ENCODE peak calls at places on chromosomes 13 and 19, in seven cellular contexts. M is H9, C is H1, R is neuronal stem cell, Q is mesenchymal stem cell, K is IMR-90, F is trophoblast cell. S is an unnamed sample. For H3K4me1, the result is how much of the 10 kb centered on the place peaks cover.

GRCh38 chr13:93466502-93467036 is 240.0 kb downstream of the GPC6 start:
- DNase-seq in F (no peak), Q (no peak), C (no peak), R (no peak), K (peak), M (no peak), S (no peak)

GRCh38 chr19:57075125-57075524 is 44.7 kb upstream of the USP29 start:
- DNase-seq in R (no peak), F (no peak), C (no peak), M (no peak), K (no peak), Q (no peak), S (no peak)

GRCh38 chr19:31121501-31121900 is 227.7 kb downstream of the TSHZ3 start:
- DNase-seq in C (no peak), Q (no peak), R (no peak), F (no peak), K (no peak), M (no peak), S (no peak)

GRCh38 chr13:50123862-50124535 is 108.8 kb downstream of the KCNRG start:
- DNase-seq in C (peak), K (peak), M (peak), Q (peak), R (peak), F (peak), S (peak)

GRCh38 chr13:46983881-46984280 is 87.0 kb upstream of the HTR2A start:
- DNase-seq in R (no peak), Q (peak), M (no peak), C (no peak), K (peak), F (no peak), S (no peak)

GRCh38 chr13:80086304-80086721 is 254.6 kb downstream of the SPRY2 start:
- DNase-seq in F (no peak), R (no peak), K (peak), C (no peak), M (no peak), Q (no peak), S (no peak)

GRCh38 chr19:29446331-29446730 is 79.5 kb upstream of the VSTM2B start:
- DNase-seq in M (peak), R (no peak), K (no peak), Q (no peak), C (no peak), F (no peak), S (no peak)

GRCh38 chr19:10277795-10278583 is 7.1 kb downstream of the ICAM1 start:
- DNase-seq in K (no peak), F (no peak), C (no peak), R (no peak), Q (no peak), M (no peak), S (no peak)

GRCh38 chr13:79724348-79725103 is 243.6 kb downstream of the NDFIP2 start:
- DNase-seq in M (no peak), F (no peak), C (no peak), R (no peak), K (no peak), Q (no peak), S (no peak)

GRCh38 chr13:43270043-43270830 is 246.9 kb downstream of the DNAJC15 start:
- DNase-seq in M (no peak), Q (peak), F (no peak), K (peak), C (no peak), R (no peak), S (no peak)

GRCh38 chr19:33376931-33377557 is 3.5 kb downstream of the CEBPG start:
- DNase-seq in R (no peak), M (no peak), K (no peak), C (no peak), Q (peak), F (peak), S (no peak)

GRCh38 chr19:1865172-1866010 is 2.0 kb upstream of the KLF16 start:
- DNase-seq in R (no peak), K (no peak), F (no peak), Q (no peak), M (no peak), C (no peak), S (no peak)

GRCh38 chr19:9435279-9436268 is at the start of gene ZNF266:
- DNase-seq in C (peak), R (peak), Q (peak), K (peak), F (peak), M (peak), S (peak)

GRCh38 chr13:73481265-73481664 is 422.5 kb downstream of the KLF5 start:
- DNase-seq in C (no peak), Q (no peak), K (no peak), M (no peak), R (no peak), F (no peak), S (no peak)

GRCh38 chr13:88086577-88086976 is 415.4 kb downstream of the SLITRK5 start:
- DNase-seq in Q (peak), K (peak), R (no peak), M (no peak), F (no peak), C (no peak), S (no peak)

GRCh38 chr13:23202383-23202782 is 21.6 kb downstream of the SGCG start:
- DNase-seq in R (no peak), Q (no peak), K (no peak), F (no peak), C (no peak), M (no peak), S (no peak)

GRCh38 chr19:3970313-3970807 is 539 bp downstream of the DAPK3 start:
- DNase-seq in F (peak), R (no peak), C (no peak), K (no peak), M (no peak), Q (no peak), S (no peak)

GRCh38 chr13:25165664-25166063 is 6.4 kb downstream of the AMER2 start:
- DNase-seq in F (no peak), Q (no peak), K (no peak), C (no peak), R (no peak), M (no peak), S (peak)

GRCh38 chr19:2188708-2189385 is 25.1 kb downstream of the DOT1L start:
- DNase-seq in C (no peak), F (no peak), K (peak), R (no peak), Q (no peak), M (no peak), S (no peak)

GRCh38 chr13:62320129-62320724 is 904.6 kb upstream of the PCDH20 start:
- DNase-seq in F (no peak), Q (peak), C (no peak), R (peak), K (peak), M (no peak), S (peak)

GRCh38 chr19:33394006-33394722 is 20.7 kb downstream of the CEBPG start:
- DNase-seq in F (peak), K (peak), Q (peak), R (no peak), M (no peak), C (no peak), S (no peak)

GRCh38 chr19:16876904-16877361 is 11.9 kb upstream of the F2RL3 start:
- DNase-seq in C (no peak), Q (peak), F (no peak), M (no peak), R (no peak), K (no peak), S (no peak)

GRCh38 chr19:4099054-4099764 is 24.7 kb downstream of the MAP2K2 start:
- DNase-seq in R (no peak), C (no peak), Q (no peak), F (no peak), K (no peak), M (no peak), S (no peak)

GRCh38 chr13:40103864-40104263 is 448.4 kb downstream of the COG6 start:
- DNase-seq in M (no peak), C (no peak), F (no peak), K (no peak), R (no peak), Q (no peak), S (no peak)

GRCh38 chr19:55493052-55493649 is 4.9 kb downstream of the SSC5D start:
- DNase-seq in M (no peak), R (no peak), C (no peak), F (no peak), K (peak), Q (no peak), S (no peak)

GRCh38 chr13:32330438-32330837 is 15.1 kb downstream of the BRCA2 start:
- DNase-seq in M (no peak), R (no peak), K (peak), Q (peak), C (no peak), F (peak), S (no peak)

GRCh38 chr19:1189419-1189818 is 15.4 kb upstream of the SBNO2 start:
- DNase-seq in F (no peak), C (no peak), R (no peak), K (peak), Q (no peak), M (no peak), S (peak)

GRCh38 chr13:59437902-59438301 is 725.8 kb downstream of the DIAPH3 start:
- DNase-seq in C (no peak), F (no peak), M (no peak), R (no peak), Q (no peak), K (peak), S (no peak)

GRCh38 chr19:45179063-45179847 is 671 bp downstream of the BLOC1S3 start:
- DNase-seq in R (no peak), K (peak), F (peak), C (no peak), M (no peak), Q (peak), S (no peak)

GRCh38 chr19:36032251-36033104 is at the start of gene CLIP3:
- DNase-seq in C (no peak), Q (peak), F (no peak), R (peak), M (peak), K (peak), S (peak)

GRCh38 chr13:87736849-87737400 is 65.8 kb downstream of the SLITRK5 start:
- DNase-seq in K (no peak), F (no peak), R (no peak), Q (no peak), C (no peak), M (no peak), S (no peak)

GRCh38 chr19:9667898-9668297 is 7.0 kb downstream of the ZNF562 start:
- DNase-seq in K (no peak), Q (no peak), R (no peak), M (no peak), F (no peak), C (no peak), S (no peak)

GRCh38 chr13:20799726-20800416 is 26.1 kb upstream of the EEF1AKMT1 start:
- DNase-seq in Q (no peak), K (peak), M (no peak), C (no peak), F (no peak), R (no peak), S (no peak)

GRCh38 chr19:23787106-23787505 is 28.4 kb upstream of the ZNF681 start:
- DNase-seq in Q (peak), F (peak), K (peak), M (no peak), C (no peak), R (no peak), S (no peak)

GRCh38 chr13:106573855-106574254 is 5.9 kb upstream of the ARGLU1 start:
- DNase-seq in C (no peak), Q (no peak), M (no peak), K (peak), R (no peak), F (no peak), S (no peak)

GRCh38 chr19:30688696-30689095 is 316.5 kb downstream of the ZNF536 start:
- DNase-seq in R (no peak), F (no peak), Q (no peak), C (no peak), M (no peak), K (no peak), S (no peak)

GRCh38 chr19:45999653-46000121 is 4.4 kb downstream of the CCDC61 start:
- DNase-seq in Q (peak), F (peak), R (no peak), C (no peak), M (peak), K (peak), S (peak)

GRCh38 chr19:37790244-37790925 is 11.0 kb upstream of the ZNF573 start:
- DNase-seq in F (no peak), C (no peak), K (no peak), M (no peak), Q (no peak), R (no peak), S (no peak)

DNA sequence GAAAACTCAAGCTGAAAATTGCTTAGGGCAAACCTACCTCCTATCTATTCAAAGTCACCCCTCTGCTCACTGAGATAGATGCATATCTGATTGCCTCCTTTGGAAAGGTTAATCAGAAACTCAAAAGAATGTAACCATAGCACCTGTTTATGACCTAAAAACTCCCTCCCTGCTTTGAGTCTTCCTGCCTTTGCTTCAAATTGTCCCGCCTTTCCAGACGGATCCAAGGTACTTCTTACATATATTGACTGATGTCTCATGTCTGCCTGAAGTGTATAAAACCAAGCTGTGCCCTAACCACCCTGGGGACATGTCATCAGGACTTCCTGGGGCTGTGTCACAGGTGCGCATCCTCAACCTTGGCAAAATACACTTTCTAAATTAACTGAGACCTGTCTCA is 118.6 kb downstream of the TBC1D4 start:
- DNase-seq in C (no peak), Q (no peak), R (no peak), F (no peak), M (no peak), K (no peak), S (no peak)
- H4K8ac ChIP-seq in C (no peak), Q (no peak), R (no peak), F (no peak), M (no peak), K (no peak), S (no peak)

DNA sequence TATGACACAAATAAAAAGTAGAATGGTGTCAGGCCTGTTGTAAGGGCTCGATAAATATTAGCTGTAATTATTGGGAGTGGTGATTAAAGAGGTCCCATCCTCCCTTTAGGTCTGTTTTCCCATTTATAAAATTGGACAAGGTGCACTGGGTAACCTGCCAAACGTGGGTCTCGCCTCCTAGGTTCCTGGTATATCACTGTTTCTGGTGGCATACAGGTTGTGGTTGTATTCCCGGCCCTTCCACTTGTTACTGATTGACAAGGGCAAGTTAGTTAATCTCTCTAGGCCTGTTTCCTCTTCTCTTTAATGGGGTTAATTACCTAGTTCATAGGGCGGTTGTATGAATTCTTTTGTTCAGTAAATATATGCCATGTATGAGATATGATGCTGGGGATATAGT is 1.5 kb downstream of the PPP2R1A start:
- DNase-seq in K (no peak), F (no peak), Q (no peak), M (no peak), C (no peak), R (no peak), S (no peak)
- H3K4me1 ChIP-seq in K (under half), F (under half), Q (under half), M (under half), C (under half), R (under half), S (under half)

DNA sequence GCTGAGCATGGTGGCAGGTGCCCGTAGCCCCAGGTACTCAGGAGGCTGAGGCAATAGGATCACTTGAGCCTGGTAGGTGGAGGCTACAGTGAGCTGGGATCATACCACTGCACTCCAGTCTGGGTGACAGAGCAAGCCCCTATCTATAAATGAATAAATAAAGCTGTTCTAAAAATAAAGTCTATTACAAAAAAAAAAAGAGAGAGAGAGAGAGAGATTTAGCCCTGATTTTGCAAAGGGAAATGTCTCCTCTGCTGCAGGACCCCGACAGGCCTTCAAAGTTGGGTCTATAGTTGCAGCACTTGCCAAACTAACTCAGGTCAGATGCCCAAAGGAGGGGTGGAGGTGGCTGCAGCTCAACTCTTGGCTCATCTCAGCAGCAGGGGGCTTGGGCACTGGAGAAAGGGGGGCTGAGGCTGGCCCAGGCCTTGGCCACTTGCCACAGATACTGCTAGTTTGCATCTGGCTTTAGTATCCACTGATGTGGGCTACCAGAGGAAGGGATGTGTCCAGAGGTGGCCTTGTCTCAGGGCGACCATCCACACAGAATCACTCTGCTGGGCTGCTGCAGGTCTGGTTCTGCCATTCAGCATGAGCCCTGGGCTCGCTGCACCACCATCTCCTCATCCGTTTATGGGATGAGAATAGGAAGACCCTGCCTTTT is 30.8 kb upstream of the AKT2 start:
- DNase-seq in Q (no peak), M (peak), C (no peak), F (no peak), R (no peak), K (no peak), S (no peak)
- H2BK5ac ChIP-seq in Q (no peak), M (no peak), C (no peak), F (no peak), R (no peak), K (no peak), S (no peak)

GRCh38 chr19:5625641-5626040 is 2.8 kb downstream of the SAFB start:
- DNase-seq in M (no peak), R (no peak), Q (no peak), K (no peak), C (no peak), F (no peak), S (no peak)
- H4K8ac ChIP-seq in M (no peak), R (no peak), Q (no peak), K (no peak), C (peak), F (no peak), S (no peak)

DNA sequence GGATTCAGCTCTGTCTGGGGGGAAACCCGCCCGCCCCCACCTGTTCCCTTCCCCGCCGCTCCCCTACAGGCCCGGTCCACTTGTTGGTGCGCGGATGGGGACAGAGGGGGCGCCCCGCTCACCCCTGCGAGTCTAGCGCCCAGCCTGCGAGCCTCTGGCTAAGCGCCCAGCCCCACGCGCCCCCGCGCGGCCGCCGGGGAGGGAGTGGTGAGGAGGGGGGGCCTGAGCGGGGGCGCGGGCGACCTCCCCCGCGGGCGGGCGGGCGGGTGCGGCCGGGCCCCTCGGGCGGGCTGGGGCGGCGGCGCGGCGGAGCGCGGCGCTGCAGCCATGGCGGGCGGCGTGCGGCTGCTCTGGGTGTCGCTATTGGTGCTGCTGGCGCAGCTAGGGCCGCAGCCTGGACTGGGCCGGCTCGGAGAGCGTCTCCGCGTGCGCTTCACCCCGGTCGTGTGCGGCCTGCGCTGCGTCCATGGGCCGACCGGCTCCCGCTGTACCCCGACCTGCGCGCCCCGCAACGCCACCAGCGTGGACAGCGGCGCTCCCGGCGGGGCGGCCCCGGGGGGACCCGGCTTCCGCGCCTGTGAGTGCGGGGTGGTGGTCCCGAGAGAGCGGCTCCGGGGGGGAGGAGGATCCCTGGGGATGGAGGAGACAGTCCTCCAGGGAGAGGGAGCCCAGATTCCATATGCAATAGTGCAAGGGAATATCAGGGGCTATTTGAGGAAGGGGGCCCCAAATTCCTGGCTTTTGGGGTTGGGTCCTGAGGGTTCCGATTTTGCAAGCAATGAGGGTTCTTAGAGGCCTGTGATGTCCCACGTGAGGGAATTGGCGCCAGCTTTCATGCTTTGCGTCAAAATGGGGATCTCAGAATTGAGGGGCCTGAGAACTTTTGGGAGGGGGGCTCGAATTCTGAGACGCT is at the start of gene LTBP4:
- DNase-seq in F (no peak), K (no peak), Q (peak), M (peak), R (no peak), C (no peak), S (no peak)
- H3K4me1 ChIP-seq in F (under half), K (under half), Q (under half), M (under half), R (under half), C (under half), S (under half)

GRCh38 chr13:101522607-101523006 is 70.1 kb downstream of the ITGBL1 start:
- DNase-seq in M (no peak), C (no peak), F (no peak), R (no peak), K (no peak), Q (no peak), S (no peak)
- H2BK5ac ChIP-seq in M (no peak), C (no peak), F (no peak), R (no peak), K (no peak), Q (no peak), S (no peak)

DNA sequence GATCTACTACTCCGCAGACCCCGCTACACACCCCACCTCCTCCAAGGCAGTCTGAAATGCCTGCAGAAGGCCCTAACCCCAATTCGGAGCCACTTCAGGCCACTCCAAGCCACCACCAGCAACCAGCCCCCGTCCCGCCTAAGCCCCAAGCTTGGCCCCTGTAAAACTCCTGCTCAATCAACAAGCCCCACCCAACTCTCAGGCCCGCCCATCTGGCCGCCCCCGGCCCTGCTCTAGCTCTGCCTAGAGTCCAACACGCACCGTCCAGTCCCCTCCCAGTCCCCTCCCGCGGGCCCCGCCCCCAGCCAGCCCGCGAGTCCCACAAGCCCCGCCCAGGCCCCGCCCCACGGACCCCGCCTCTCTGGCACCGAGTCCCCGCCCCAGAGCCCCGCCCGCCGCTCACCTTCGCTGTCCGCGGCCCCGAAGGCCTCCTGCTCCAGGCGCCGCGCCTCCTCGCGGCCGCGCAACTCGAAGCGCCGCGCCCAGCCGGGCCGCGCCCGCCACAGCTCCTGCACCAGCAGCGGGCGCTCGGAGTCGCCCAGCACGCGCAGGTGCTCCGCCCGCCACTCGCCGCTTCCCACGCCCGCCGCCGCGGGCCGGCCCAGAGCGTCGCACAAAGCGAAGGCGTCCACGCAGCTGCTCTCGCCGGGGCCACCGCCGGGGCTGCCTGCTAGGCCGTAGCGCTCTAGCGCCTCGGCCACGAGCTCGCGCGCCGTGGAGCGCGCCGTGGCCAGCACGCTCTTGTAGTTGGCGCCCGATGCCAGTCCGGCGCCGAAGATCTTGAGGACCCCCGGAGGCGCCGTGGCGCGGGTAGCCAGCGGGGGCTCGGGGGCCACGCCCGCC is 1.6 kb downstream of the RASIP1 start:
- DNase-seq in R (peak), F (peak), M (peak), C (peak), K (peak), Q (peak), S (peak)
- H4K8ac ChIP-seq in R (peak), F (peak), M (no peak), C (no peak), K (peak), Q (peak), S (no peak)

S was measured in mesendoderm.